ENCODE peak calls at places on chromosomes 16 and 17, in nine cellular contexts. One of them, this sample, is unnamed.

GRCh38 chr16:10675221-10675620 is 19.5 kb downstream of the TEKT5 start:
- DNase-seq in H1: no peak
- DNase-seq in cardiac muscle cell: no peak
- DNase-seq in Peyer's patch: no peak
- DNase-seq in ascending aorta: no peak
- DNase-seq in upper lobe of right lung: peak; percentile 33
- DNase-seq in effector memory CD4-positive, alpha-beta T cell: no peak
- DNase-seq in coronary artery: no peak
- DNase-seq in A549: no peak
- DNase-seq in this sample: no peak

GRCh38 chr16:9183682-9184353 is 92.4 kb downstream of the HAPSTR1 start:
- DNase-seq in H1: peak; percentile 56
- DNase-seq in cardiac muscle cell: no peak
- DNase-seq in Peyer's patch: no peak
- DNase-seq in ascending aorta: no peak
- DNase-seq in upper lobe of right lung: no peak
- DNase-seq in effector memory CD4-positive, alpha-beta T cell: no peak
- DNase-seq in coronary artery: peak; percentile 35
- DNase-seq in A549: no peak
- DNase-seq in this sample: no peak

GRCh38 chr17:44203731-44204452 is 4.2 kb upstream of the ATXN7L3 start:
- DNase-seq in H1: peak; percentile 79
- DNase-seq in cardiac muscle cell: peak; percentile 62
- DNase-seq in Peyer's patch: peak; percentile 50
- DNase-seq in ascending aorta: no peak
- DNase-seq in upper lobe of right lung: no peak
- DNase-seq in effector memory CD4-positive, alpha-beta T cell: no peak
- DNase-seq in coronary artery: no peak
- DNase-seq in A549: peak; percentile 64
- DNase-seq in this sample: no peak

GRCh38 chr17:14320734-14321475 is 20.0 kb downstream of the HS3ST3B1 start:
- DNase-seq in H1: no peak
- DNase-seq in cardiac muscle cell: no peak
- DNase-seq in Peyer's patch: no peak
- DNase-seq in ascending aorta: no peak
- DNase-seq in upper lobe of right lung: no peak
- DNase-seq in effector memory CD4-positive, alpha-beta T cell: no peak
- DNase-seq in coronary artery: no peak
- DNase-seq in A549: no peak
- DNase-seq in this sample: no peak

GRCh38 chr17:49779730-49780220 is 8.7 kb upstream of the KAT7 start:
- DNase-seq in H1: no peak
- DNase-seq in cardiac muscle cell: peak; percentile 47
- DNase-seq in Peyer's patch: peak; percentile 31
- DNase-seq in ascending aorta: no peak
- DNase-seq in upper lobe of right lung: no peak
- DNase-seq in effector memory CD4-positive, alpha-beta T cell: no peak
- DNase-seq in coronary artery: no peak
- DNase-seq in A549: peak; percentile 34
- DNase-seq in this sample: peak; percentile 11

GRCh38 chr17:82152114-82152513 is 54.1 kb upstream of the FASN start:
- DNase-seq in H1: no peak
- DNase-seq in cardiac muscle cell: no peak
- DNase-seq in Peyer's patch: no peak
- DNase-seq in ascending aorta: no peak
- DNase-seq in upper lobe of right lung: peak; percentile 64
- DNase-seq in effector memory CD4-positive, alpha-beta T cell: no peak
- DNase-seq in coronary artery: no peak
- DNase-seq in A549: no peak
- DNase-seq in this sample: no peak

GRCh38 chr17:76744747-76745146 is 6.8 kb downstream of the MFSD11 start:
- DNase-seq in H1: no peak
- DNase-seq in cardiac muscle cell: no peak
- DNase-seq in Peyer's patch: no peak
- DNase-seq in ascending aorta: no peak
- DNase-seq in upper lobe of right lung: no peak
- DNase-seq in effector memory CD4-positive, alpha-beta T cell: no peak
- DNase-seq in coronary artery: no peak
- DNase-seq in A549: no peak
- DNase-seq in this sample: no peak

GRCh38 chr17:76497979-76498885 is 3.0 kb downstream of the RHBDF2 start:
- DNase-seq in H1: peak; percentile 59
- DNase-seq in cardiac muscle cell: peak; percentile 64
- DNase-seq in Peyer's patch: peak; percentile 44
- DNase-seq in ascending aorta: peak; percentile 45
- DNase-seq in upper lobe of right lung: peak; percentile 86
- DNase-seq in effector memory CD4-positive, alpha-beta T cell: no peak
- DNase-seq in coronary artery: peak; percentile 84
- DNase-seq in A549: peak; percentile 75
- DNase-seq in this sample: peak; percentile 45

GRCh38 chr16:54546481-54546880 is 259.9 kb upstream of the IRX3 start:
- DNase-seq in H1: no peak
- DNase-seq in cardiac muscle cell: no peak
- DNase-seq in Peyer's patch: no peak
- DNase-seq in ascending aorta: no peak
- DNase-seq in upper lobe of right lung: no peak
- DNase-seq in effector memory CD4-positive, alpha-beta T cell: no peak
- DNase-seq in coronary artery: no peak
- DNase-seq in A549: no peak
- DNase-seq in this sample: no peak

GRCh38 chr16:2775317-2775716 is 1.8 kb downstream of the ELOB start:
- DNase-seq in H1: no peak
- DNase-seq in cardiac muscle cell: no peak
- DNase-seq in Peyer's patch: no peak
- DNase-seq in ascending aorta: no peak
- DNase-seq in upper lobe of right lung: peak; percentile 56
- DNase-seq in effector memory CD4-positive, alpha-beta T cell: no peak
- DNase-seq in coronary artery: no peak
- DNase-seq in A549: no peak
- DNase-seq in this sample: no peak

GRCh38 chr17:13480877-13481276 is 120.9 kb downstream of the HS3ST3A1 start:
- DNase-seq in H1: no peak
- DNase-seq in cardiac muscle cell: no peak
- DNase-seq in Peyer's patch: no peak
- DNase-seq in ascending aorta: no peak
- DNase-seq in upper lobe of right lung: no peak
- DNase-seq in effector memory CD4-positive, alpha-beta T cell: no peak
- DNase-seq in coronary artery: no peak
- DNase-seq in A549: no peak
- DNase-seq in this sample: no peak

GRCh38 chr16:85650864-85651811 is 37.6 kb downstream of the GINS2 start:
- DNase-seq in H1: no peak
- DNase-seq in cardiac muscle cell: no peak
- DNase-seq in Peyer's patch: no peak
- DNase-seq in ascending aorta: no peak
- DNase-seq in upper lobe of right lung: no peak
- DNase-seq in effector memory CD4-positive, alpha-beta T cell: no peak
- DNase-seq in coronary artery: no peak
- DNase-seq in A549: no peak
- DNase-seq in this sample: peak; percentile 46

GRCh38 chr17:44081681-44082080 is 11.1 kb downstream of the G6PC3 start:
- DNase-seq in H1: no peak
- DNase-seq in cardiac muscle cell: no peak
- DNase-seq in Peyer's patch: no peak
- DNase-seq in ascending aorta: no peak
- DNase-seq in upper lobe of right lung: no peak
- DNase-seq in effector memory CD4-positive, alpha-beta T cell: no peak
- DNase-seq in coronary artery: no peak
- DNase-seq in A549: no peak
- DNase-seq in this sample: no peak

GRCh38 chr16:9549487-9549886 is 458.0 kb downstream of the HAPSTR1 start:
- DNase-seq in H1: no peak
- DNase-seq in cardiac muscle cell: no peak
- DNase-seq in Peyer's patch: no peak
- DNase-seq in ascending aorta: no peak
- DNase-seq in upper lobe of right lung: no peak
- DNase-seq in effector memory CD4-positive, alpha-beta T cell: no peak
- DNase-seq in coronary artery: no peak
- DNase-seq in A549: no peak
- DNase-seq in this sample: no peak

GRCh38 chr17:74042744-74043486 is 160.6 kb upstream of the RPL38 start:
- DNase-seq in H1: no peak
- DNase-seq in cardiac muscle cell: no peak
- DNase-seq in Peyer's patch: no peak
- DNase-seq in ascending aorta: peak; percentile 78
- DNase-seq in upper lobe of right lung: no peak
- DNase-seq in effector memory CD4-positive, alpha-beta T cell: no peak
- DNase-seq in coronary artery: no peak
- DNase-seq in A549: peak; percentile 99
- DNase-seq in this sample: peak; percentile 32

GRCh38 chr17:28745777-28746473 is 2.1 kb downstream of the TRAF4 start:
- DNase-seq in H1: peak; percentile 62
- DNase-seq in cardiac muscle cell: no peak
- DNase-seq in Peyer's patch: no peak
- DNase-seq in ascending aorta: no peak
- DNase-seq in upper lobe of right lung: peak; percentile 79
- DNase-seq in effector memory CD4-positive, alpha-beta T cell: no peak
- DNase-seq in coronary artery: no peak
- DNase-seq in A549: no peak
- DNase-seq in this sample: no peak

GRCh38 chr17:76427457-76428231 is 25.3 kb downstream of the UBE2O start:
- DNase-seq in H1: no peak
- DNase-seq in cardiac muscle cell: no peak
- DNase-seq in Peyer's patch: peak; percentile 48
- DNase-seq in ascending aorta: no peak
- DNase-seq in upper lobe of right lung: no peak
- DNase-seq in effector memory CD4-positive, alpha-beta T cell: no peak
- DNase-seq in coronary artery: no peak
- DNase-seq in A549: no peak
- DNase-seq in this sample: no peak

GRCh38 chr16:88318091-88318494 is 64.7 kb upstream of the ZNF469 start:
- DNase-seq in H1: no peak
- DNase-seq in cardiac muscle cell: no peak
- DNase-seq in Peyer's patch: no peak
- DNase-seq in ascending aorta: no peak
- DNase-seq in upper lobe of right lung: no peak
- DNase-seq in effector memory CD4-positive, alpha-beta T cell: no peak
- DNase-seq in coronary artery: no peak
- DNase-seq in A549: no peak
- DNase-seq in this sample: no peak

GRCh38 chr17:310111-311010 is 42.2 kb downstream of the RPH3AL start:
- DNase-seq in H1: no peak
- DNase-seq in cardiac muscle cell: no peak
- DNase-seq in Peyer's patch: no peak
- DNase-seq in ascending aorta: no peak
- DNase-seq in upper lobe of right lung: peak; percentile 59
- DNase-seq in effector memory CD4-positive, alpha-beta T cell: no peak
- DNase-seq in coronary artery: no peak
- DNase-seq in A549: no peak
- DNase-seq in this sample: no peak

GRCh38 chr16:77782694-77783093 is 5.7 kb upstream of the VAT1L start:
- DNase-seq in H1: no peak
- DNase-seq in cardiac muscle cell: no peak
- DNase-seq in Peyer's patch: no peak
- DNase-seq in ascending aorta: no peak
- DNase-seq in upper lobe of right lung: no peak
- DNase-seq in effector memory CD4-positive, alpha-beta T cell: no peak
- DNase-seq in coronary artery: no peak
- DNase-seq in A549: no peak
- DNase-seq in this sample: no peak

GRCh38 chr16:27242868-27243590 is 25.5 kb downstream of the NSMCE1 start:
- DNase-seq in H1: no peak
- DNase-seq in cardiac muscle cell: peak; percentile 61
- DNase-seq in Peyer's patch: no peak
- DNase-seq in ascending aorta: peak; percentile 26
- DNase-seq in upper lobe of right lung: peak; percentile 77
- DNase-seq in effector memory CD4-positive, alpha-beta T cell: no peak
- DNase-seq in coronary artery: no peak
- DNase-seq in A549: peak; percentile 35
- DNase-seq in this sample: peak; percentile 22

GRCh38 chr17:79001190-79002020 is 8.2 kb downstream of the CANT1 start:
- DNase-seq in H1: no peak
- DNase-seq in cardiac muscle cell: no peak
- DNase-seq in Peyer's patch: no peak
- DNase-seq in ascending aorta: no peak
- DNase-seq in upper lobe of right lung: no peak
- DNase-seq in effector memory CD4-positive, alpha-beta T cell: no peak
- DNase-seq in coronary artery: peak; percentile 62
- DNase-seq in A549: no peak
- DNase-seq in this sample: no peak

GRCh38 chr16:15732416-15732815 is 82.4 kb downstream of the NDE1 start:
- DNase-seq in H1: no peak
- DNase-seq in cardiac muscle cell: no peak
- DNase-seq in Peyer's patch: no peak
- DNase-seq in ascending aorta: no peak
- DNase-seq in upper lobe of right lung: no peak
- DNase-seq in effector memory CD4-positive, alpha-beta T cell: no peak
- DNase-seq in coronary artery: no peak
- DNase-seq in A549: no peak
- DNase-seq in this sample: no peak
- H3K27ac ChIP-seq in H1: no peak overlapping the region
- H3K27ac ChIP-seq in cardiac muscle cell: no peak overlapping the region
- H3K27ac ChIP-seq in Peyer's patch: no peak overlapping the region
- H3K27ac ChIP-seq in ascending aorta: no peak overlapping the region
- H3K27ac ChIP-seq in upper lobe of right lung: no peak overlapping the region
- H3K27ac ChIP-seq in effector memory CD4-positive, alpha-beta T cell: no peak overlapping the region
- H3K27ac ChIP-seq in coronary artery: no peak overlapping the region
- H3K27ac ChIP-seq in A549: no peak overlapping the region
- H3K27ac ChIP-seq in this sample: no peak overlapping the region

DNA sequence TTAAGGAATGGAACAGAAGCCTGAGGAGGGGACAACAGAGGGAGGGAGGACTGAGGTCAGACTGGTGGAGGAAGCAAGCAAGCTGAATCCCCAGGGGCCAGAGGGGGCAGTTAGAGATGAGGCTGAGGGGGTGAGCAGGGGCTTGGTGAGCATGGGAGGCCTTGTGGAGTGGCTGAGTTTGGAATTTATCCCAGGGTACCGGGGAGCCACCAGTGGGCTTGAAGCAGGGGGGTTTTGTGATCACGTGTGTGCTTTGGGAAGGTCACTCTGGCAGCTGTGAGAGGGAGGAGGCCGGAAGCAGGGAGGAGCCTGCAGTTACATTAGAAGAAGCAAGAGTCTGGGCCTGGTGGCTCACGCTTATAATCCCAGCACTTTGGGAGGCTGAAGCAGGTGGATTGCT is 9.8 kb upstream of the CTCF start:
- DNase-seq in H1: no peak
- DNase-seq in cardiac muscle cell: no peak
- DNase-seq in Peyer's patch: peak; percentile 51
- DNase-seq in ascending aorta: no peak
- DNase-seq in upper lobe of right lung: no peak
- DNase-seq in effector memory CD4-positive, alpha-beta T cell: no peak
- DNase-seq in coronary artery: no peak
- DNase-seq in A549: no peak
- DNase-seq in this sample: no peak
- H3K27ac ChIP-seq in H1: no peak overlapping the region
- H3K27ac ChIP-seq in cardiac muscle cell: peak overlapping the region; percentile 6
- H3K27ac ChIP-seq in Peyer's patch: peak overlapping the region; percentile 1
- H3K27ac ChIP-seq in ascending aorta: no peak overlapping the region
- H3K27ac ChIP-seq in upper lobe of right lung: peak overlapping the region; percentile 47
- H3K27ac ChIP-seq in effector memory CD4-positive, alpha-beta T cell: peak overlapping the region; percentile 34
- H3K27ac ChIP-seq in coronary artery: no peak overlapping the region
- H3K27ac ChIP-seq in A549: no peak overlapping the region
- H3K27ac ChIP-seq in this sample: no peak overlapping the region

GRCh38 chr17:17820046-17820445 is 16.7 kb downstream of the SREBF1 start:
- DNase-seq in H1: no peak
- DNase-seq in cardiac muscle cell: no peak
- DNase-seq in Peyer's patch: no peak
- DNase-seq in ascending aorta: no peak
- DNase-seq in upper lobe of right lung: no peak
- DNase-seq in effector memory CD4-positive, alpha-beta T cell: no peak
- DNase-seq in coronary artery: no peak
- DNase-seq in A549: no peak
- DNase-seq in this sample: no peak
- H3K27ac ChIP-seq in H1: no peak overlapping the region
- H3K27ac ChIP-seq in cardiac muscle cell: no peak overlapping the region
- H3K27ac ChIP-seq in Peyer's patch: no peak overlapping the region
- H3K27ac ChIP-seq in ascending aorta: no peak overlapping the region
- H3K27ac ChIP-seq in upper lobe of right lung: no peak overlapping the region
- H3K27ac ChIP-seq in effector memory CD4-positive, alpha-beta T cell: no peak overlapping the region
- H3K27ac ChIP-seq in coronary artery: no peak overlapping the region
- H3K27ac ChIP-seq in A549: peak overlapping the region; percentile 93
- H3K27ac ChIP-seq in this sample: peak overlapping the region; percentile 93

GRCh38 chr17:8332688-8333087 is 7.0 kb upstream of the ODF4 start:
- DNase-seq in H1: no peak
- DNase-seq in cardiac muscle cell: peak; percentile 31
- DNase-seq in Peyer's patch: no peak
- DNase-seq in ascending aorta: no peak
- DNase-seq in upper lobe of right lung: no peak
- DNase-seq in effector memory CD4-positive, alpha-beta T cell: no peak
- DNase-seq in coronary artery: no peak
- DNase-seq in A549: no peak
- DNase-seq in this sample: no peak
- H3K27ac ChIP-seq in H1: no peak overlapping the region
- H3K27ac ChIP-seq in cardiac muscle cell: no peak overlapping the region
- H3K27ac ChIP-seq in Peyer's patch: no peak overlapping the region
- H3K27ac ChIP-seq in ascending aorta: no peak overlapping the region
- H3K27ac ChIP-seq in upper lobe of right lung: no peak overlapping the region
- H3K27ac ChIP-seq in effector memory CD4-positive, alpha-beta T cell: no peak overlapping the region
- H3K27ac ChIP-seq in coronary artery: no peak overlapping the region
- H3K27ac ChIP-seq in A549: no peak overlapping the region
- H3K27ac ChIP-seq in this sample: no peak overlapping the region